ENCODE peak calls at places on chromosomes 4 and X, in nine cellular contexts. D, V, N, M, P, Y, H, R and Q are unnamed samples.

GRCh38 chrX:134733595-134733994 is 75.3 kb upstream of the PLAC1 start:
- DNase-seq in D (no peak), V (no peak), N (no peak), M (no peak), P (no peak), Y (no peak), H (no peak), R (no peak), Q (no peak)

GRCh38 chrX:19723427-19723826 is 164.0 kb downstream of the SH3KBP1 start:
- DNase-seq in D (no peak), V (no peak), N (no peak), M (no peak), P (no peak), Y (no peak), H (peak; percentile 14), R (no peak), Q (no peak)

GRCh38 chr4:62288803-62289541 is 1088.8 kb downstream of the ADGRL3 start:
- DNase-seq in D (no peak), V (no peak), N (no peak), M (no peak), P (no peak), Y (no peak), H (no peak), R (no peak), Q (no peak)

GRCh38 chrX:20988118-20988517 is 386.1 kb upstream of the CNKSR2 start:
- DNase-seq in D (no peak), V (no peak), N (no peak), M (no peak), P (no peak), Y (no peak), H (peak; percentile 52), R (no peak), Q (peak; percentile 46)

GRCh38 chrX:40145001-40145631 is 47.4 kb upstream of the BCOR start:
- DNase-seq in D (no peak), V (no peak), N (no peak), M (no peak), P (no peak), Y (no peak), H (no peak), R (no peak), Q (no peak)

GRCh38 chr4:3255611-3256186 is 6.7 kb downstream of the MSANTD1 start:
- DNase-seq in D (peak; percentile 14), V (no peak), N (peak; percentile 3), M (peak; percentile 12), P (no peak), Y (no peak), H (no peak), R (no peak), Q (no peak)

GRCh38 chr4:41548305-41548704 is 10.3 kb downstream of the LIMCH1 start:
- DNase-seq in D (no peak), V (no peak), N (no peak), M (no peak), P (no peak), Y (no peak), H (no peak), R (no peak), Q (no peak)

GRCh38 chrX:3712080-3712869 is 1.2 kb downstream of the PRKX start:
- DNase-seq in D (peak; percentile 21), V (peak; percentile 32), N (no peak), M (no peak), P (no peak), Y (no peak), H (peak; percentile 40), R (no peak), Q (peak; percentile 33)

DNA sequence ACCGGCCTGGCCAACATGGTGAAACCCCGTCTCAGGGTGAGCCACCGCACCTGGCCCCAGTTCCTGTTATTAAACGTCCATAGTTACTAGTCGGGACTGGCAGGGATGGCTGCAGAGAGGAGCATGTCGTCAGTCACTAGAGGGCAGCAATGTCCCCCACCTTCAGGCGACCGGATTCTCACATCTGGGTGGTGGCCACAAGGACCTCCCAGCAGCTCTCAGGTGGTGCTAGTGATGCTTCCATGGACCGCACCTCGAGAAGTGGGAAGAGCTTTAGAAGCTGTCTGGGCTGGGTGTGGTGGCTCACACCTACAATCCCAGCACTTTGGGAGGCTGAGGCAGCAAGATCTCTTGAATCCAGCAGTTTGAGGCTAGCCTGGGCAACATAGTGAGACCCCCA is 13.3 kb upstream of the IL3RA start:
- DNase-seq in D (no peak), V (no peak), N (no peak), M (peak; percentile 36), P (no peak), Y (no peak), H (no peak), R (peak; percentile 35), Q (no peak)
- TF ChIP-seq CTCF in D (no peak), V (no peak), N (no peak), M (peak; percentile 59), P (no peak), Y (no peak), H (no peak), R (peak; percentile 7), Q (peak; percentile 3)

GRCh38 chr4:72320185-72320948 is 248.7 kb downstream of the ADAMTS3 start:
- DNase-seq in D (no peak), V (no peak), N (no peak), M (no peak), P (no peak), Y (no peak), H (no peak), R (no peak), Q (no peak)

GRCh38 chr4:72314869-72315268 is 254.2 kb downstream of the ADAMTS3 start:
- DNase-seq in D (no peak), V (peak; percentile 76), N (peak; percentile 18), M (no peak), P (no peak), Y (peak; percentile 62), H (peak; percentile 89), R (no peak), Q (peak; percentile 87)

GRCh38 chr4:72323227-72323626 is 245.8 kb downstream of the ADAMTS3 start:
- DNase-seq in D (no peak), V (no peak), N (no peak), M (no peak), P (no peak), Y (no peak), H (no peak), R (no peak), Q (peak; percentile 66)

GRCh38 chr4:72318771-72319170 is 250.2 kb downstream of the ADAMTS3 start:
- DNase-seq in D (no peak), V (no peak), N (no peak), M (no peak), P (no peak), Y (no peak), H (peak; percentile 64), R (no peak), Q (peak; percentile 51)

DNA sequence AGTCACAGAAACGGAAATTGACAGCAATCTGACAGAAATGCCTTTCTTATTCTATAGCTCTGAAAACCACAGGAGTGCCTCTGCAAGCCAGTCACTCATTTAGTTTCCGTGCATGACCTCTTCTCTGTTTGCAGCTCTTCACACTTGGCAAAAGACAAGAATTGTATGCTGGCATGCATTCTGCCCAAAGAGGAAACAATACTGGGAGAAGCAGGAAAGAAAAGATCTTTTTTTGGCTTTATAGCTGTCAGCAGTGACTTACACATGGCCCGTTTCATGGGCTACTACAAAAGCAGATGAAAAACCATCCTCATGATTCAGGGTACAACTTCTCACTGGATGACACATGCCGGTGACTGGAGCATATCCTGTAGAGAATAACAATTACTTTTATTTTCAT is 249.4 kb downstream of the ADAMTS3 start:
- DNase-seq in D (no peak), V (peak; percentile 69), N (no peak), M (no peak), P (no peak), Y (no peak), H (peak; percentile 85), R (no peak), Q (peak; percentile 76)
- H3K4me3 ChIP-seq in D (no peak overlapping the region), V (no peak overlapping the region), N (no peak overlapping the region), M (no peak overlapping the region), P (no peak overlapping the region), Y (no peak overlapping the region), H (no peak overlapping the region), R (no peak overlapping the region), Q (no peak overlapping the region)

GRCh38 chrX:153688534-153688899 is 791 bp downstream of the SLC6A8 start:
- DNase-seq in D (no peak), V (no peak), N (no peak), M (no peak), P (no peak), Y (no peak), H (no peak), R (no peak), Q (no peak)

GRCh38 chrX:153685751-153686676 is 1.7 kb upstream of the SLC6A8 start:
- DNase-seq in D (no peak), V (no peak), N (peak; percentile 54), M (no peak), P (no peak), Y (no peak), H (no peak), R (no peak), Q (no peak)

GRCh38 chrX:153688900-153689590 is 1.3 kb downstream of the SLC6A8 start:
- DNase-seq in D (peak; percentile 45), V (peak; percentile 6), N (no peak), M (peak; percentile 50), P (peak; percentile 54), Y (peak; percentile 43), H (no peak), R (no peak), Q (peak; percentile 27)

GRCh38 chrX:153688071-153688470 is 345 bp downstream of the SLC6A8 start:
- DNase-seq in D (no peak), V (no peak), N (no peak), M (no peak), P (no peak), Y (no peak), H (no peak), R (no peak), Q (no peak)

DNA sequence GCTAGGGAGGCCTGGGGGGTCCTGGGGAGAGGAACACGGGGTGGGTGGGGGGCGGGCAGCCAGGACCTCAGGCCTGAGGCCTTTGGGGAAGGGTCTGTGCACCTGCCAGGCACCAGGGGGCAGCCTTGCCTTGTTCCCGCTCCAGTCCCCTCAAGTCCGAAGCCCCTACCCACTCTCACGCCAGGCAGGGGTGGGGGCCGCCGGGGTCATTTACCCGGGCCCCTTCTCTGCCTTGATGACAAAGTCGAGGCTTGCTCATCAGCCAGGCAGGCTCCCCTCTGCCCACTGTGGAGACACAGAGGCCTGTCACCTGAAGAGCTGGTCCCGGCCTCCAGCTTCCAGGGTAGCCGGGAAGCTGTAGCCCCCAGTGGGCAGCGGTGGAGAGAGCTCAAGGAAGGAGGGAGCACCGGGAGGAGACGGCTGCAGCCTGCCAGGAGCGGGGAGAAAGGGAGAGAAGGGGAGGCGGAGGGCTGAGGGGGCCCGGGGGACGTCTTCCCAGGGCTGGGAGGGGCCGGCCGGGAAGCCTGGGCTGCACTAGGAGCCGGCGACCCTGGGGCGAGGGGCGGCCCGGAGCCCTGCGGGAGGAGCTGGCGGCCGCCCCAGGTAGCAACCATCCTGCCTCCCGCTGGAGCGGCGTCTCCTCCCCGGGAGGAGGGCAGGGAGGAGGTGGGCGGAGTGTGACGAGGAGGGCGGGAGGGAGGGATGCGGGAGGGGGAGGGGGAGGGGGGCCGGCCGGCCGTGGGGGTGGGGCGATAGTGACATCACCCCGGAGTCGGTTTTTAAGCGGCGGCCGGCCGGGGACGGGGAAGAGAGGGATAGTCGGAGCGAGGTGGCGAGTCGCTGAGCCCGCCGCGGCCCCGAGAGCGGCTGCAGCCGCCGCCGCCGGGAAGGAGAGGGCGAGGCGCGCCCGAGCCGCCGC is at the start of gene SLC6A8:
- DNase-seq in D (peak; percentile 58), V (peak; percentile 44), N (peak; percentile 78), M (peak; percentile 78), P (peak; percentile 61), Y (peak; percentile 65), H (peak; percentile 37), R (peak; percentile 50), Q (peak; percentile 41)
- TF ChIP-seq CTCF in D (peak; percentile 35), V (peak; percentile 26), N (peak; percentile 10), M (peak; percentile 53), P (no peak), Y (peak; percentile 9), H (peak; percentile 12), R (no peak), Q (peak; percentile 48)

GRCh38 chr4:177726111-177726510 is 283.9 kb upstream of the AGA start:
- DNase-seq in D (no peak), V (peak; percentile 36), N (no peak), M (no peak), P (no peak), Y (no peak), H (peak; percentile 6), R (no peak), Q (peak; percentile 16)

GRCh38 chr4:177728361-177729152 is 286.3 kb upstream of the AGA start:
- DNase-seq in D (no peak), V (no peak), N (no peak), M (no peak), P (no peak), Y (no peak), H (no peak), R (no peak), Q (no peak)
- H3K4me3 ChIP-seq in D (no peak overlapping the region), V (no peak overlapping the region), N (no peak overlapping the region), M (no peak overlapping the region), P (no peak overlapping the region), Y (no peak overlapping the region), H (no peak overlapping the region), R (no peak overlapping the region), Q (no peak overlapping the region)